ENCODE peak calls at places on chromosomes 2 and 18, in nine cellular contexts. K, U, C, O, S, P, V, F and N are unnamed samples.

GRCh38 chr2:237572742-237573101 is 6.3 kb downstream of the PRLH start:
- DNase-seq in K (no peak), U (no peak), C (no peak), O (no peak), S (no peak), P (no peak), V (no peak), F (no peak), N (no peak)

GRCh38 chr2:74142340-74142739 is 5.4 kb downstream of the BOLA3 start:
- DNase-seq in K (no peak), U (no peak), C (no peak), O (no peak), S (peak), P (no peak), V (no peak), F (no peak), N (no peak)

GRCh38 chr2:207015901-207016300 is 76.6 kb downstream of the CPO start:
- DNase-seq in K (no peak), U (no peak), C (no peak), O (no peak), S (no peak), P (no peak), V (no peak), F (no peak), N (no peak)

GRCh38 chr2:233056961-233057605 is 3.1 kb upstream of the INPP5D start:
- DNase-seq in K (no peak), U (no peak), C (no peak), O (no peak), S (no peak), P (no peak), V (no peak), F (no peak), N (no peak)

GRCh38 chr18:22349966-22350365 is 67.7 kb downstream of the CTAGE1 start:
- DNase-seq in K (no peak), U (no peak), C (no peak), O (no peak), S (no peak), P (no peak), V (no peak), F (no peak), N (no peak)

GRCh38 chr18:62979172-62979571 is 263.8 kb downstream of the PHLPP1 start:
- DNase-seq in K (no peak), U (no peak), C (peak), O (no peak), S (no peak), P (peak), V (peak), F (no peak), N (no peak)

GRCh38 chr2:143937563-143938346 is 582.2 kb downstream of the ZEB2 start:
- DNase-seq in K (no peak), U (no peak), C (no peak), O (no peak), S (peak), P (no peak), V (no peak), F (no peak), N (peak)

GRCh38 chr18:42458226-42458625 is 503.2 kb downstream of the PIK3C3 start:
- DNase-seq in K (no peak), U (no peak), C (no peak), O (no peak), S (no peak), P (no peak), V (no peak), F (no peak), N (no peak)

GRCh38 chr2:205066081-205066480 is 520.8 kb downstream of the PARD3B start:
- DNase-seq in K (no peak), U (no peak), C (no peak), O (no peak), S (no peak), P (no peak), V (no peak), F (no peak), N (no peak)

GRCh38 chr2:226798422-226799210 is 1.0 kb downstream of the IRS1 start:
- DNase-seq in K (no peak), U (no peak), C (no peak), O (peak), S (no peak), P (no peak), V (peak), F (peak), N (peak)

GRCh38 chr2:227942021-227942420 is 70.6 kb downstream of the DAW1 start:
- DNase-seq in K (no peak), U (no peak), C (no peak), O (no peak), S (no peak), P (no peak), V (no peak), F (no peak), N (no peak)

GRCh38 chr2:128736689-128737545 is 418.2 kb upstream of the HS6ST1 start:
- DNase-seq in K (no peak), U (peak), C (peak), O (no peak), S (peak), P (peak), V (peak), F (peak), N (peak)

GRCh38 chr18:48074929-48075706 is 144.7 kb upstream of the SMAD2 start:
- DNase-seq in K (no peak), U (no peak), C (no peak), O (no peak), S (no peak), P (peak), V (no peak), F (no peak), N (no peak)

GRCh38 chr2:85656468-85656867 is 11.5 kb downstream of the SFTPB start:
- DNase-seq in K (no peak), U (no peak), C (peak), O (no peak), S (no peak), P (no peak), V (no peak), F (no peak), N (no peak)

GRCh38 chr2:186683341-186683740 is 10.5 kb upstream of the FAM171B start:
- DNase-seq in K (no peak), U (no peak), C (no peak), O (no peak), S (no peak), P (no peak), V (no peak), F (no peak), N (no peak)

GRCh38 chr2:237120956-237121720 is 35.4 kb downstream of the COPS8 start:
- DNase-seq in K (no peak), U (no peak), C (no peak), O (no peak), S (no peak), P (no peak), V (no peak), F (no peak), N (no peak)

GRCh38 chr2:42923632-42924425 is 131.4 kb upstream of the HAAO start:
- DNase-seq in K (no peak), U (no peak), C (no peak), O (no peak), S (no peak), P (no peak), V (no peak), F (no peak), N (no peak)

GRCh38 chr18:49135871-49136270 is 185.1 kb upstream of the SMAD7 start:
- DNase-seq in K (no peak), U (no peak), C (no peak), O (no peak), S (no peak), P (no peak), V (no peak), F (no peak), N (no peak)

GRCh38 chr2:219631406-219631891 is 4.0 kb downstream of the SLC4A3 start:
- DNase-seq in K (no peak), U (no peak), C (no peak), O (no peak), S (no peak), P (no peak), V (no peak), F (no peak), N (no peak)

GRCh38 chr2:47309952-47310800 is 92.8 kb upstream of the MSH2 start:
- DNase-seq in K (no peak), U (peak), C (no peak), O (no peak), S (no peak), P (no peak), V (peak), F (no peak), N (peak)

GRCh38 chr2:234427081-234428058 is 69.5 kb downstream of the ARL4C start:
- DNase-seq in K (no peak), U (no peak), C (no peak), O (peak), S (no peak), P (no peak), V (no peak), F (no peak), N (no peak)

GRCh38 chr2:213149332-213149875 is 2.0 kb downstream of the IKZF2 start:
- DNase-seq in K (no peak), U (no peak), C (no peak), O (no peak), S (no peak), P (peak), V (no peak), F (no peak), N (no peak)

GRCh38 chr2:96088340-96089335 is 27.7 kb downstream of the ADRA2B start:
- DNase-seq in K (no peak), U (no peak), C (peak), O (no peak), S (no peak), P (no peak), V (no peak), F (no peak), N (no peak)

GRCh38 chr2:186576614-186577013 is 13.2 kb upstream of the ITGAV start:
- DNase-seq in K (no peak), U (no peak), C (no peak), O (no peak), S (no peak), P (no peak), V (no peak), F (no peak), N (no peak)

GRCh38 chr2:130864830-130865229 is 28.1 kb downstream of the ARHGEF4 start:
- DNase-seq in K (no peak), U (no peak), C (peak), O (no peak), S (no peak), P (no peak), V (no peak), F (no peak), N (no peak)

GRCh38 chr2:221676566-221677172 is 104.6 kb upstream of the EPHA4 start:
- DNase-seq in K (no peak), U (no peak), C (no peak), O (no peak), S (no peak), P (no peak), V (no peak), F (no peak), N (no peak)

GRCh38 chr2:234355052-234355720 is 141.7 kb downstream of the ARL4C start:
- DNase-seq in K (no peak), U (no peak), C (no peak), O (no peak), S (no peak), P (no peak), V (no peak), F (no peak), N (peak)

GRCh38 chr2:25927357-25927756 is 49.1 kb upstream of the ASXL2 start:
- DNase-seq in K (no peak), U (no peak), C (no peak), O (no peak), S (no peak), P (no peak), V (no peak), F (no peak), N (no peak)

GRCh38 chr2:86443601-86444000 is 2.4 kb downstream of the KDM3A start:
- DNase-seq in K (no peak), U (no peak), C (no peak), O (no peak), S (no peak), P (no peak), V (no peak), F (no peak), N (no peak)

GRCh38 chr2:186422226-186422625 is 63.8 kb upstream of the ZC3H15 start:
- DNase-seq in K (no peak), U (no peak), C (peak), O (no peak), S (no peak), P (peak), V (no peak), F (no peak), N (no peak)

GRCh38 chr2:145874466-145874865 is 1354.5 kb upstream of the ZEB2 start:
- DNase-seq in K (no peak), U (no peak), C (no peak), O (no peak), S (no peak), P (peak), V (no peak), F (no peak), N (no peak)

GRCh38 chr2:73992036-73992435 is 7.3 kb downstream of the TET3 start:
- DNase-seq in K (no peak), U (no peak), C (no peak), O (no peak), S (no peak), P (no peak), V (no peak), F (no peak), N (no peak)

GRCh38 chr2:128026422-128027277 is 1.2 kb downstream of the SAP130 start:
- DNase-seq in K (peak), U (no peak), C (no peak), O (no peak), S (no peak), P (no peak), V (no peak), F (no peak), N (no peak)

GRCh38 chr2:39730685-39731302 is 48.3 kb downstream of the THUMPD2 start:
- DNase-seq in K (no peak), U (no peak), C (peak), O (no peak), S (peak), P (no peak), V (no peak), F (no peak), N (peak)

GRCh38 chr2:85728883-85729824 is 24.6 kb upstream of the ATOH8 start:
- DNase-seq in K (peak), U (peak), C (peak), O (peak), S (peak), P (peak), V (peak), F (peak), N (peak)

GRCh38 chr2:135875491-135876065 is 665 bp downstream of the MCM6 start:
- DNase-seq in K (peak), U (no peak), C (peak), O (peak), S (peak), P (peak), V (peak), F (peak), N (peak)